ENCODE peak calls at places on chromosomes 12 and 14, in five cellular contexts. Q is BE2C, R is heart right ventricle, I is A549, A is body of pancreas. J is an unnamed sample.

GRCh38 chr14:104112113-104112505 is 26.3 kb upstream of the KIF26A start:
- DNase-seq in A (no peak), I (no peak), R (no peak), Q (no peak), J (no peak)

GRCh38 chr12:111597731-111598636 is 1.1 kb downstream of the ATXN2 start:
- DNase-seq in Q (peak), I (peak), A (peak), R (peak), J (peak)

GRCh38 chr12:68236421-68237059 is 10.9 kb upstream of the IL26 start:
- DNase-seq in A (peak), R (no peak), Q (no peak), I (no peak), J (no peak)

GRCh38 chr14:45679852-45680251 is 426.9 kb upstream of the MIS18BP1 start:
- DNase-seq in I (peak), A (no peak), Q (no peak), R (no peak), J (no peak)

GRCh38 chr12:57099062-57099714 is 10.3 kb downstream of the NAB2 start:
- DNase-seq in Q (no peak), A (no peak), R (no peak), I (no peak), J (no peak)

GRCh38 chr14:93953263-93953662 is 23.1 kb downstream of the ASB2 start:
- DNase-seq in R (no peak), Q (peak), I (no peak), A (no peak), J (no peak)

GRCh38 chr12:64171715-64172114 is 50.4 kb downstream of the KICS2 start:
- DNase-seq in R (no peak), Q (no peak), A (no peak), I (no peak), J (no peak)

GRCh38 chr12:122501489-122501989 is 807 bp upstream of the ZCCHC8 start:
- DNase-seq in A (no peak), R (no peak), Q (no peak), I (no peak), J (no peak)

GRCh38 chr12:58787021-58787760 is 133.1 kb downstream of the LRIG3 start:
- DNase-seq in Q (no peak), A (no peak), I (no peak), R (no peak), J (no peak)

GRCh38 chr14:30799933-30800332 is 74.4 kb upstream of the COCH start:
- DNase-seq in I (no peak), A (no peak), R (no peak), Q (no peak), J (no peak)

GRCh38 chr12:113242018-113242418 is 20.8 kb downstream of the TPCN1 start:
- DNase-seq in R (no peak), Q (no peak), I (no peak), A (peak), J (no peak)

GRCh38 chr12:65200007-65200665 is 30.8 kb downstream of the LEMD3 start:
- DNase-seq in A (no peak), Q (no peak), I (no peak), R (no peak), J (no peak)

GRCh38 chr14:54781080-54781479 is 121.5 kb downstream of the GCH1 start:
- DNase-seq in Q (no peak), R (no peak), A (no peak), I (no peak), J (no peak)

GRCh38 chr14:54562334-54562733 is 4.6 kb upstream of the SAMD4A start:
- DNase-seq in Q (no peak), I (no peak), R (no peak), A (no peak), J (no peak)

GRCh38 chr14:92122351-92122677 is 545 bp downstream of the CPSF2 start:
- DNase-seq in A (no peak), R (no peak), I (peak), Q (peak), J (no peak)

GRCh38 chr12:25421651-25422150 is 131.4 kb downstream of the LMNTD1 start:
- DNase-seq in Q (no peak), R (no peak), I (no peak), A (no peak), J (no peak)

GRCh38 chr12:14664434-14665023 is 31.9 kb downstream of the GUCY2C start:
- DNase-seq in I (peak), R (peak), Q (peak), A (peak), J (peak)

GRCh38 chr14:99125616-99126431 is 146.2 kb downstream of the BCL11B start:
- DNase-seq in I (no peak), A (no peak), Q (no peak), R (peak), J (no peak)

GRCh38 chr12:92745874-92746553 is 43.2 kb downstream of the PLEKHG7 start:
- DNase-seq in I (peak), Q (no peak), R (peak), A (peak), J (no peak)

GRCh38 chr14:89254201-89254919 is 162.7 kb downstream of the FOXN3 start:
- DNase-seq in A (no peak), Q (no peak), I (no peak), R (no peak), J (no peak)

GRCh38 chr12:131857908-131858850 is 30.0 kb downstream of the MMP17 start:
- DNase-seq in A (no peak), R (no peak), I (peak), Q (peak), J (no peak)

GRCh38 chr14:61555056-61555838 is 140.1 kb upstream of the HIF1A start:
- DNase-seq in A (no peak), I (no peak), R (no peak), Q (no peak), J (no peak)

GRCh38 chr12:130698106-130698505 is 18.0 kb downstream of the RIMBP2 start:
- DNase-seq in I (no peak), R (no peak), Q (no peak), A (no peak), J (no peak)

GRCh38 chr12:120199595-120200306 is 1.2 kb downstream of the RPLP0 start:
- DNase-seq in R (no peak), I (no peak), Q (no peak), A (no peak), J (no peak)

GRCh38 chr12:41739066-41739465 is 405.6 kb downstream of the GXYLT1 start:
- DNase-seq in Q (no peak), I (no peak), A (no peak), R (no peak), J (no peak)

GRCh38 chr12:96239711-96240234 is 45.6 kb downstream of the ELK3 start:
- DNase-seq in I (no peak), A (no peak), R (peak), Q (peak), J (no peak)

GRCh38 chr14:32813401-32813800 is 125.3 kb upstream of the NPAS3 start:
- DNase-seq in I (no peak), Q (no peak), R (no peak), A (no peak), J (no peak)

GRCh38 chr12:96375841-96376249 is 24.4 kb downstream of the CDK17 start:
- DNase-seq in A (no peak), Q (no peak), I (no peak), R (no peak), J (no peak)

GRCh38 chr14:80587096-80587724 is 354.3 kb downstream of the CEP128 start:
- DNase-seq in Q (no peak), I (peak), R (no peak), A (no peak), J (no peak)

GRCh38 chr12:15227004-15227679 is 5.9 kb upstream of the RERG start:
- DNase-seq in R (no peak), I (peak), Q (peak), A (peak), J (peak)

GRCh38 chr12:124820199-124820598 is 43.5 kb downstream of the SCARB1 start:
- DNase-seq in Q (no peak), R (no peak), I (no peak), A (no peak), J (no peak)
- H3K4me3 ChIP-seq in Q (no peak), R (no peak), I (no peak), A (no peak), J (no peak)

GRCh38 chr14:77738559-77739250 is 22.3 kb downstream of the SNW1 start:
- DNase-seq in A (peak), Q (no peak), R (peak), I (no peak), J (no peak)
- H3K4me3 ChIP-seq in A (no peak), Q (no peak), R (no peak), I (no peak), J (no peak)

GRCh38 chr14:50061664-50062437 is 54.5 kb downstream of the VCPKMT start:
- DNase-seq in I (no peak), A (no peak), Q (peak), R (no peak), J (peak)
- H3K4me3 ChIP-seq in I (no peak), A (no peak), Q (peak), R (no peak), J (no peak)

DNA sequence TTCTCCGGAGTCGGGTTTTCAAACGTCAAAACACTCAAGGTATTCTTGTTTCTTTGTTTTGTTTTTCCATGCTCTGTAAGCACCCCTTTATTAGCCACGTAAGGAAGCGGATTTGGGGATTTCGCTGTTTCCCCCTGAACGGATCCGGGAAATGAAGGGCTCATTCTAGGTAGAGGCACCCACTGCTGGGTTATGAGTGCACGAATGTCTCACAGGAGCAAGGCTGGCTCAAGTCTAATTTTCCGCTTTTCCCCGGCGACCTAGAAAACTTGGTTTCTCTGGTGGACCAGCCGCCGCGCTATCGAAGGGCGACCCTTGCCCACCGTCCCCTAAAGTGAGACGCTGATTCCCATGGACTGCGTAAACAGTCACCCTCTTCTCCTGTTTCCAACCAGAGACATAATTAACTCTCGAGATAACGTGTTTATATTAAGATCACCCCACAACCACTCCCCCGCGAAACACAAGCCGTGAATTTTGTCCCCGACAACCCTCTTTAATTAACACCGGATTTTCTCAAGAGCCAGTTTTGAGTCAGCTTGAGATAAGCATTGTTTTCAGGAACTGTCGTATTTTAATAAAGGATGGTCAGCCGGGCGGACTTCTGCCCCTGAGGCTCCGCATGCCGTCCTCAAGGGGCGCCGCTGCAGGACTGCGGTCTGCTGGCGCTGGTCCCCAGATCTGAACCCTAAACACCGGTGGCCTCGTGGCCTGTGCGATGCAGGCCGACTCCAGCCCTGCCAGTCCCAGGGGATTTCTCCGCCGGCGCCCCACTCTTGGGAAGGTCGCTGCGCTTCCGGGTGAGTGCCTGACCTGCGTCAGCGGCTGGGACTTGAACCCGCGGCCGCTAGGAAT is 523 bp upstream of the ABCC9 start:
- DNase-seq in R (peak), Q (no peak), I (no peak), A (peak), J (peak)
- H3K4me3 ChIP-seq in R (peak), Q (no peak), I (peak), A (peak), J (peak)

DNA sequence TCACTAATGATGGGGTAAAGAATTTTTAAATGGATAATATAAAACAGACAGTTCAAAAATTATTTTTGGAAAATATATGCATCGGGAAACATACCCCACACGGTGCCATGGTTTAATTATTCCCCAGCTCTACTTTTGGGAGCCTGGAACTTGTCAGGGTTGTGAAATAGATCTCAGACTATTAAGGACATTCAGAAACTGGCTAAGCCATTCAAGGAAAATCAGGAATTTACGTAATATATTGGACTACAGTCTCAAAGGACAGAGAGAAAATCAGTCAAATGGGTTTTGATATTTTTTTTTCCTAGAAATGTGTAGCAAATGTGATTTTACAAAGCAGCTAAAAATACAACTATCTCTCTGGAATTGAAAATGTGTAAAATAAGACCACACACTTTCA is 57.6 kb upstream of the MON2 start:
- DNase-seq in R (no peak), A (no peak), Q (no peak), I (no peak), J (no peak)
- H3K4me3 ChIP-seq in R (no peak), A (no peak), Q (no peak), I (no peak), J (no peak)

DNA sequence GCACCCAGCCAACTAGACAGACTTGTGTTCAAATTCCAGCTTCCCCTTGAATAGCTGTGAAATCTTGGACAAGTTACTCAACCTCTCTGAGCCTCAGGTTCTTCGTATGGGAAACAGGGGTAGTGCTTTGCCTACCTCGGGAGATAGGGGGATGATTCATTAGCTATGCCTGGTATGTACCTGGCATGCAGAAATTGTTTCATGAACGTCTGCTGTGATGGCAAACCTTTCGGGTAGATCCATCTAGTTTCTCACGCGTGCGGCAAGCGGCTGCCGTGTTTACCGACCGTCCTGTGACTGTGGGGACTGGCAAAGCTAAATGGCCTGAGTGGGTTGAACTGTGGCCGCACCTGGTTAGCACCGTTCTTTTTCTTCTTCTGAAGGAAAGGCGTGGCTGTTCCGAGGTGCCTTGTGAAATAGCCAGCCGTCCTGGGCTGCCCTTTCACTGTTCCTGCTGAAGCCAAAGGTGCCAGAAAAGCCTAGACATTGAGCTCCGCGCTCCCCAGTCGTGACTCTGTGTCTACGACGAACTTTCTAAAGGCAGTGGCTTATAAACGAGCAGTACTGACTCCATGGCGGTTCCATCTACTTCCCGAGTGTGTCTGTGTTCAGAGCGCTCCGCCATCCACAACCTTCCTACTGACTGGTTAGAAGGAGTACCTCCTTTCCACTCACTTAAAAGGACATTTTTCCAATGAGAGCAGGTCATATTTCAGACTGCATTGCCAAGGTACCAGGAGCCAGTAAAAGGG is 40.7 kb upstream of the MED13L start:
- DNase-seq in A (peak), Q (no peak), I (no peak), R (no peak), J (peak)
- H3K4me3 ChIP-seq in A (no peak), Q (no peak), I (no peak), R (no peak), J (no peak)

DNA sequence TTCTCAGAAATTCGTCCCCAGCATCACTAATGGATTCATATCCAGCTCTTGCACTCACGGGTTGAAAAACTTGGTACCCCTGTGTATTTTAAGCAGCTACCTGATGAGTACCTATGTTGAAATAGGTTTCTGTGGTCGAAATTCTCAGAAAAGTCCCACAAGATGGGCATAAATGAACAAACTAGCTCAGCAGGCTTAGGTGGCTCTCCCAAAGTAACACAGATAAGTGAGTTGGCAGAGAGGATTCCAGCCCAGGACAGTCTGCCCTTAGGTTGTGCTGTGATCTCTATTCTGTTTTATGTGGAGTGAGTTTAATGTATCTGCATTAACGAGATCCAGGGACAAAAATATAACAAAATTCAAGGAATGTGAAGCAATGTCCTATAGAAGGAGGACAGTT is 92.3 kb downstream of the RGS6 start:
- DNase-seq in I (no peak), Q (no peak), R (no peak), A (no peak), J (no peak)
- H3K4me3 ChIP-seq in I (no peak), Q (no peak), R (no peak), A (no peak), J (no peak)

GRCh38 chr12:4829161-4829792 is 80.4 kb upstream of the KCNA1 start:
- DNase-seq in Q (no peak), A (no peak), R (no peak), I (no peak), J (no peak)
- H3K4me3 ChIP-seq in Q (no peak), A (no peak), R (no peak), I (no peak), J (no peak)

GRCh38 chr12:105382771-105383632 is 52.5 kb downstream of the C12orf75 start:
- DNase-seq in Q (peak), I (peak), A (peak), R (peak), J (no peak)
- H3K4me3 ChIP-seq in Q (peak), I (peak), A (no peak), R (no peak), J (no peak)

DNA sequence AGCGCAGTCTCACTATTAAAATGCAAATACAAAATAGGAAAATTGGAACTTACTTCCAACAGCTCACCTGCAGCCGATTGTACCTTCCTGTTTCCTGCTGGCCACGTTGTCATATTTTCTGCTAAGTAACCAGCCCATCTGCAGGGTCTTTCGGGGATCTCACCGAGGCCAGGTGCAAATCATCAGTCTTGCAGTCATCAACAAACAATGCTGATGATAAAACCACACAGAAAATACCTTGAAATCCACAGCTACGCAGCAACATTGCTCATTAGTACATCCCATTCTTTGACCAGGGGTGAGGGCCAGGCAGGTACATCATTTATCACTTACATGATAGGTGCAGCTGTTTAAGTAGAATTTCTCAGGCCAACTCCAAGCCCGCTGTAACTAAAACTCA is 406.9 kb downstream of the TMEM121 start:
- DNase-seq in I (no peak), R (no peak), A (no peak), Q (no peak), J (no peak)
- H3K4me3 ChIP-seq in I (no peak), R (no peak), A (no peak), Q (no peak), J (no peak)